ENCODE peak calls at places on chromosome 3, in five cellular contexts. One of them, this sample, is unnamed.

GRCh38 chr3:102896851-102897621 is 462.2 kb downstream of the ZPLD1 start:
- DNase-seq in hepatocyte: no peak
- DNase-seq in fibroblast of lung: peak; percentile 23
- DNase-seq in PC-3: no peak
- DNase-seq in H9: no peak
- DNase-seq in this sample: no peak

GRCh38 chr3:13039286-13039896 is 33.8 kb downstream of the IQSEC1 start:
- DNase-seq in fibroblast of lung: peak; percentile 5
- DNase-seq in PC-3: no peak
- DNase-seq in H9: no peak
- DNase-seq in hepatocyte: no peak
- DNase-seq in this sample: no peak

GRCh38 chr3:183564046-183564445 is 8.5 kb upstream of the KLHL6 start:
- DNase-seq in PC-3: no peak
- DNase-seq in H9: no peak
- DNase-seq in hepatocyte: no peak
- DNase-seq in fibroblast of lung: no peak
- DNase-seq in this sample: no peak

GRCh38 chr3:34675383-34676120 is 877.1 kb downstream of the PDCD6IP start:
- DNase-seq in hepatocyte: no peak
- DNase-seq in PC-3: peak; percentile 31
- DNase-seq in H9: no peak
- DNase-seq in fibroblast of lung: peak; percentile 64
- DNase-seq in this sample: peak; percentile 22

GRCh38 chr3:34237946-34238345 is 439.5 kb downstream of the PDCD6IP start:
- DNase-seq in H9: no peak
- DNase-seq in fibroblast of lung: peak; percentile 6
- DNase-seq in PC-3: no peak
- DNase-seq in hepatocyte: no peak
- DNase-seq in this sample: no peak

GRCh38 chr3:40096561-40097506 is 212.7 kb upstream of the EIF1B start:
- DNase-seq in fibroblast of lung: peak; percentile 46
- DNase-seq in H9: no peak
- DNase-seq in PC-3: peak; percentile 10
- DNase-seq in hepatocyte: no peak
- DNase-seq in this sample: no peak

GRCh38 chr3:125200731-125201139 is 11.8 kb downstream of the SLC12A8 start:
- DNase-seq in PC-3: no peak
- DNase-seq in H9: no peak
- DNase-seq in hepatocyte: no peak
- DNase-seq in fibroblast of lung: no peak
- DNase-seq in this sample: no peak

GRCh38 chr3:142019794-142020320 is 129.5 kb downstream of the TFDP2 start:
- DNase-seq in PC-3: no peak
- DNase-seq in H9: no peak
- DNase-seq in fibroblast of lung: peak; percentile 40
- DNase-seq in hepatocyte: no peak
- DNase-seq in this sample: no peak

GRCh38 chr3:98855811-98856400 is 45.6 kb downstream of the DCBLD2 start:
- DNase-seq in H9: no peak
- DNase-seq in PC-3: peak; percentile 86
- DNase-seq in hepatocyte: no peak
- DNase-seq in fibroblast of lung: peak; percentile 97
- DNase-seq in this sample: peak; percentile 92

GRCh38 chr3:110178965-110179364 is 841.6 kb upstream of the DPPA4 start:
- DNase-seq in hepatocyte: no peak
- DNase-seq in fibroblast of lung: no peak
- DNase-seq in H9: no peak
- DNase-seq in PC-3: no peak
- DNase-seq in this sample: no peak

GRCh38 chr3:24034464-24034863 is 89.4 kb downstream of the NR1D2 start:
- DNase-seq in H9: no peak
- DNase-seq in PC-3: no peak
- DNase-seq in fibroblast of lung: no peak
- DNase-seq in hepatocyte: no peak
- DNase-seq in this sample: no peak

GRCh38 chr3:41148901-41149300 is 50.4 kb upstream of the CTNNB1 start:
- DNase-seq in H9: no peak
- DNase-seq in PC-3: no peak
- DNase-seq in hepatocyte: no peak
- DNase-seq in fibroblast of lung: no peak
- DNase-seq in this sample: no peak

GRCh38 chr3:172515130-172515918 is 7.9 kb downstream of the TNFSF10 start:
- DNase-seq in hepatocyte: no peak
- DNase-seq in PC-3: no peak
- DNase-seq in H9: no peak
- DNase-seq in fibroblast of lung: peak; percentile 33
- DNase-seq in this sample: no peak

GRCh38 chr3:195365371-195365770 is 77.4 kb downstream of the ACAP2 start:
- DNase-seq in H9: no peak
- DNase-seq in hepatocyte: no peak
- DNase-seq in fibroblast of lung: no peak
- DNase-seq in PC-3: no peak
- DNase-seq in this sample: no peak

GRCh38 chr3:177437513-177438337 is 240.4 kb upstream of the TBL1XR1 start:
- DNase-seq in PC-3: no peak
- DNase-seq in H9: no peak
- DNase-seq in fibroblast of lung: no peak
- DNase-seq in hepatocyte: no peak
- DNase-seq in this sample: no peak

GRCh38 chr3:124137264-124137663 is 145.3 kb upstream of the ROPN1 start:
- DNase-seq in H9: no peak
- DNase-seq in PC-3: peak; percentile 59
- DNase-seq in hepatocyte: no peak
- DNase-seq in fibroblast of lung: no peak
- DNase-seq in this sample: no peak

GRCh38 chr3:132695422-132695821 is 26.8 kb downstream of the NPHP3 start:
- DNase-seq in hepatocyte: no peak
- DNase-seq in fibroblast of lung: no peak
- DNase-seq in PC-3: no peak
- DNase-seq in H9: no peak
- DNase-seq in this sample: peak; percentile 68

GRCh38 chr3:8223766-8224165 is 277.9 kb upstream of the LMCD1 start:
- DNase-seq in hepatocyte: peak; percentile 30
- DNase-seq in fibroblast of lung: peak; percentile 27
- DNase-seq in H9: no peak
- DNase-seq in PC-3: no peak
- DNase-seq in this sample: peak; percentile 83

GRCh38 chr3:57951106-57951882 is 56.9 kb upstream of the FLNB start:
- DNase-seq in fibroblast of lung: peak; percentile 92
- DNase-seq in PC-3: peak; percentile 76
- DNase-seq in H9: no peak
- DNase-seq in hepatocyte: peak; percentile 82
- DNase-seq in this sample: peak; percentile 90

GRCh38 chr3:21942328-21942727 is 191.3 kb upstream of the ZNF385D start:
- DNase-seq in hepatocyte: no peak
- DNase-seq in fibroblast of lung: peak; percentile 87
- DNase-seq in H9: no peak
- DNase-seq in PC-3: peak; percentile 96
- DNase-seq in this sample: peak; percentile 58

GRCh38 chr3:51975857-51976549 is 1.1 kb downstream of the ABHD14A start:
- DNase-seq in fibroblast of lung: peak; percentile 73
- DNase-seq in hepatocyte: peak; percentile 87
- DNase-seq in PC-3: peak; percentile 37
- DNase-seq in H9: peak; percentile 65
- DNase-seq in this sample: peak; percentile 91

DNA sequence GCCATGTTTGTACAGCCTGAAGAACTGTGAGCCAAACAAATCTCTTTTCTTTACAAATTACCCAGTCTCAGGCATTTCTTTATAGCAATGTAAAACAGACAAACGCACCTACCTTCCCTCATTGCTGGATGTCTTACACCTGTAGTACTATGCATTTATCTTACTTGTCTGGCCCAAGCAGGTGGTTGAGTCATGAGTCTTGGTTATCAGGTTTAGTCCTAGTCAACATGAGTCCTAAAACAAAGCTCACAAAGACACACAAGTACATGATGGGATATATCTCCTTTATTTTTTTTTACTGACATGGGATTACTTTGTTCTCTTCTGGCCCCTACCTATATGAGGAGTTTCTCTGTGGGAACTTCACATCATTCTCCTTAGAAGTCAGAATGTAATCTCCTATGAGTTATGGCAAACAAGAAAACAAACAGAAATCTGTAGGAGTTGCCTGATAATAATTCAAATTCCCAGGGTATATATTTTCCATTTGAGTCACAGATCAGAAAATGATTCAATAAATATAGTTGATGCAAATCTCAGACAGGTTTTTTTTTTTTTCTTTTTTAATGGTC is 33.6 kb upstream of the PLSCR2 start:
- DNase-seq in hepatocyte: no peak
- DNase-seq in H9: no peak
- DNase-seq in PC-3: no peak
- DNase-seq in fibroblast of lung: peak; percentile 32
- DNase-seq in this sample: no peak
- H2AFZ ChIP-seq in hepatocyte: no peak overlapping the region
- H2AFZ ChIP-seq in H9: no peak overlapping the region
- H2AFZ ChIP-seq in PC-3: peak overlapping the region; percentile 11
- H2AFZ ChIP-seq in fibroblast of lung: no peak overlapping the region
- H2AFZ ChIP-seq in this sample: no peak overlapping the region

DNA sequence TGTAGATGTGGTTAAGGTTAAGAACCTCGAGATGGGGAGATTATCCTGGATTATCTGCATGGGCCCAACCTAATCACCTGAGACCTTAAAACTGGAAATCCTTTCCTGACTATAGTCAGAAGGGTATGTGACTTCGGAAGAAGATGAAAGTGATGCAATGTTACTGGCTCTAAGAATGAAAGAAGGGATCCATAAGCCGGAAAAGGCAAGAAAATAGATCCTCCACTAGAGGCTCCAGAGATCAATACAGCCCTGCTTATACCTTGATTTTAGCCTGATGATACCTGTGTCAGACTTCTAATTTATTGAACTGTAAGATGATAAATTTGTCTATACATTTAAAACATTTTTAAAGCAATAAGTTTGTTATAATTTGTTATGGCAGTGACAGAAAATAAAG is 21.5 kb upstream of the GASK1A start:
- DNase-seq in H9: no peak
- DNase-seq in fibroblast of lung: no peak
- DNase-seq in PC-3: peak; percentile 10
- DNase-seq in hepatocyte: no peak
- DNase-seq in this sample: no peak
- TF ChIP-seq CTCF in H9: peak; percentile 59
- TF ChIP-seq CTCF in fibroblast of lung: peak; percentile 32
- TF ChIP-seq CTCF in PC-3: peak; percentile 61
- TF ChIP-seq CTCF in hepatocyte: no peak
- TF ChIP-seq CTCF in this sample: no peak

DNA sequence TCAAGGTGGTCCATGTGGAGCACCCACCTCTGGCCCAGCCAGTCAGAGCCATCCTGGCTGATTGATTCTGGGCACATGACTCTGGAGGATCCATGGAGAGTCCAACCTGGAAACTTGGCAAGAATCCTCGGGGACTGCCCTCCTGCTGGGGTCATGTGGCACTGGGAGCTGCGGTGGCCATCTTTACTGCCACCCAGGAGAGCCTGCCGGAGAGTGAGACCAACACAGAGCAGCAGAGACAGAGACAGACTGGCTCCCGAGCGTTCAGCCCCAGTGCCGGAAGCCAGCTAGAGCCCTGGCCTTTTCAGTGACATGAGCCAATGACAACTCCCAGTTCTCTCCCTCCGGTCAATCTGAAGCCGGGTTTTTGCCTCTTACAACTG is 11.5 kb upstream of the GATA2 start:
- DNase-seq in hepatocyte: no peak
- DNase-seq in H9: peak; percentile 23
- DNase-seq in PC-3: no peak
- DNase-seq in fibroblast of lung: no peak
- DNase-seq in this sample: no peak
- H2AFZ ChIP-seq in hepatocyte: no peak overlapping the region
- H2AFZ ChIP-seq in H9: no peak overlapping the region
- H2AFZ ChIP-seq in PC-3: no peak overlapping the region
- H2AFZ ChIP-seq in fibroblast of lung: no peak overlapping the region
- H2AFZ ChIP-seq in this sample: no peak overlapping the region

GRCh38 chr3:15974647-15975046 is 176.9 kb upstream of the ANKRD28 start:
- DNase-seq in fibroblast of lung: no peak
- DNase-seq in H9: peak; percentile 80
- DNase-seq in PC-3: no peak
- DNase-seq in hepatocyte: no peak
- DNase-seq in this sample: no peak
- TF ChIP-seq CTCF in fibroblast of lung: no peak
- TF ChIP-seq CTCF in H9: peak; percentile 78
- TF ChIP-seq CTCF in PC-3: peak; percentile 44
- TF ChIP-seq CTCF in hepatocyte: no peak
- TF ChIP-seq CTCF in this sample: peak; percentile 29

GRCh38 chr3:28521663-28522062 is 173.0 kb upstream of the AZI2 start:
- DNase-seq in fibroblast of lung: no peak
- DNase-seq in H9: no peak
- DNase-seq in PC-3: no peak
- DNase-seq in hepatocyte: no peak
- DNase-seq in this sample: no peak
- H2AFZ ChIP-seq in fibroblast of lung: no peak overlapping the region
- H2AFZ ChIP-seq in H9: no peak overlapping the region
- H2AFZ ChIP-seq in PC-3: no peak overlapping the region
- H2AFZ ChIP-seq in hepatocyte: no peak overlapping the region
- H2AFZ ChIP-seq in this sample: no peak overlapping the region

DNA sequence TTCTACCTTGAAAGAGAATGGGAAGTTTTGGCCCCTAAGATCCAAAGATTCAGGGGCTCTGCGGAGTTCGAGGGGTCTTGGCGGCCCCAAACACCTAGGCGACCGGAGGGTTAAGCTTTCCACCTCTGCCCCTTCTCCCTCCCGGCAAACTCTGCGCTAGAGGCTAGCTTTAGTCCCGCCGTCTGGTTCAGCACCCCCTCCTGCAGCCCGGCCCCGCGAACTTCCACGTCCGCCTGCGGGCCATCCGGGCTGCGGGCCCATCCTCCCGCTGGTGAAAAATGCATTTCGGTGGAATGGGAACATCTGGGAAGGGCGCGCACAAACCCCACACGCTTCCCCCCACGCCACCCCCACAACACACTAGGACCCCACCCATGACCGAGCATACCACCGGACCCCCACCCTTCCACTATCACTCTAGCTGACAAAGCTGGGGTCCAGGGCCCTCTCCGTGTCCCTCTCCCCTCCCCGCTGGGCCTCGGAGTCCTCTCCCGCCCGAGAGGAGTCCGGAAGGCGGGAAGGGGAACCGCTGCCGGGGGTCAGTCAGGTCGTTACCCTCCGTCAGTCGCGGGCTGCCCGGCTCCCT is 1.0 kb downstream of the SHOX2 start:
- DNase-seq in hepatocyte: peak; percentile 20
- DNase-seq in PC-3: no peak
- DNase-seq in H9: peak; percentile 40
- DNase-seq in fibroblast of lung: no peak
- DNase-seq in this sample: peak; percentile 94
- TF ChIP-seq CTCF in hepatocyte: no peak
- TF ChIP-seq CTCF in PC-3: no peak
- TF ChIP-seq CTCF in H9: no peak
- TF ChIP-seq CTCF in fibroblast of lung: no peak
- TF ChIP-seq CTCF in this sample: no peak

GRCh38 chr3:105851176-105851575 is 17.6 kb downstream of the CBLB start:
- DNase-seq in PC-3: no peak
- DNase-seq in fibroblast of lung: no peak
- DNase-seq in H9: no peak
- DNase-seq in hepatocyte: no peak
- DNase-seq in this sample: no peak

GRCh38 chr3:105853801-105854432 is 14.9 kb downstream of the CBLB start:
- DNase-seq in hepatocyte: no peak
- DNase-seq in PC-3: no peak
- DNase-seq in H9: no peak
- DNase-seq in fibroblast of lung: no peak
- DNase-seq in this sample: no peak

GRCh38 chr3:105860649-105861048 is 8.2 kb downstream of the CBLB start:
- DNase-seq in hepatocyte: no peak
- DNase-seq in PC-3: no peak
- DNase-seq in H9: no peak
- DNase-seq in fibroblast of lung: no peak
- DNase-seq in this sample: no peak

GRCh38 chr3:105857963-105858362 is 10.8 kb downstream of the CBLB start:
- DNase-seq in H9: no peak
- DNase-seq in fibroblast of lung: no peak
- DNase-seq in hepatocyte: no peak
- DNase-seq in PC-3: no peak
- DNase-seq in this sample: no peak

GRCh38 chr3:105856605-105857004 is 12.2 kb downstream of the CBLB start:
- DNase-seq in fibroblast of lung: no peak
- DNase-seq in hepatocyte: no peak
- DNase-seq in H9: no peak
- DNase-seq in PC-3: no peak
- DNase-seq in this sample: no peak
- H2AFZ ChIP-seq in fibroblast of lung: no peak overlapping the region
- H2AFZ ChIP-seq in hepatocyte: no peak overlapping the region
- H2AFZ ChIP-seq in H9: no peak overlapping the region
- H2AFZ ChIP-seq in PC-3: no peak overlapping the region
- H2AFZ ChIP-seq in this sample: no peak overlapping the region